ENCODE peak calls at places on chromosomes 2 and 18, in eight cellular contexts. J, Z, L, T, R, S, O and P are unnamed samples.

GRCh38 chr18:78676622-78677482 is 302.8 kb upstream of the SALL3 start:
- DNase-seq in J (no peak), Z (no peak), L (no peak), T (no peak), R (no peak), S (no peak), O (no peak), P (no peak)

GRCh38 chr2:175807031-175807873 is 194.8 kb downstream of the LNPK start:
- DNase-seq in J (no peak), Z (no peak), L (no peak), T (no peak), R (no peak), S (no peak), O (no peak), P (no peak)

GRCh38 chr2:53848062-53848461 is 11.7 kb downstream of the GPR75 start:
- DNase-seq in J (no peak), Z (no peak), L (no peak), T (no peak), R (no peak), S (no peak), O (no peak), P (no peak)

GRCh38 chr18:8627107-8627472 is 17.9 kb downstream of the RAB12 start:
- DNase-seq in J (no peak), Z (no peak), L (no peak), T (no peak), R (no peak), S (no peak), O (no peak), P (no peak)

GRCh38 chr2:198062826-198063225 is 258.4 kb downstream of the PLCL1 start:
- DNase-seq in J (no peak), Z (no peak), L (no peak), T (no peak), R (no peak), S (no peak), O (no peak), P (no peak)

GRCh38 chr2:73746015-73746876 is 9.1 kb upstream of the TPRKB start:
- DNase-seq in J (no peak), Z (no peak), L (no peak), T (no peak), R (no peak), S (no peak), O (no peak), P (no peak)

GRCh38 chr2:133952896-133953295 is 301.0 kb upstream of the MGAT5 start:
- DNase-seq in J (no peak), Z (no peak), L (no peak), T (no peak), R (no peak), S (no peak), O (no peak), P (no peak)

GRCh38 chr2:64794426-64794995 is 140.8 kb upstream of the SERTAD2 start:
- DNase-seq in J (no peak), Z (no peak), L (no peak), T (no peak), R (no peak), S (no peak), O (no peak), P (no peak)